ENCODE peak calls at places on chromosomes 2 and 18, in four cellular contexts. W is body of pancreas, C is endothelial cell of umbilical vein, H is upper lobe of right lung. I is an unnamed sample.

GRCh38 chr18:12686100-12686499 is 16.4 kb downstream of the CEP76 start:
- DNase-seq in W (no peak), C (peak; percentile 38), H (no peak), I (no peak)

GRCh38 chr2:59019551-59020164 is 778.5 kb upstream of the FANCL start:
- DNase-seq in W (no peak), C (no peak), H (no peak), I (no peak)

GRCh38 chr2:71976685-71977084 is 171.0 kb downstream of the CYP26B1 start:
- DNase-seq in W (no peak), C (no peak), H (no peak), I (no peak)

GRCh38 chr2:161384864-161385263 is 31.2 kb upstream of the TBR1 start:
- DNase-seq in W (no peak), C (no peak), H (no peak), I (no peak)

GRCh38 chr18:44548291-44549221 is 132.1 kb upstream of the SETBP1 start:
- DNase-seq in W (no peak), C (peak; percentile 9), H (no peak), I (no peak)

GRCh38 chr2:162919111-162919510 is 80.5 kb upstream of the KCNH7 start:
- DNase-seq in W (no peak), C (no peak), H (no peak), I (no peak)

GRCh38 chr2:240163844-240164574 is 23.6 kb upstream of the OTOS start:
- DNase-seq in W (no peak), C (no peak), H (no peak), I (no peak)

GRCh38 chr2:192413812-192414424 is 219.2 kb upstream of the TMEFF2 start:
- DNase-seq in W (no peak), C (no peak), H (peak; percentile 57), I (no peak)

GRCh38 chr2:204072443-204073324 is 136.1 kb downstream of the ICOS start:
- DNase-seq in W (peak; percentile 13), C (peak; percentile 38), H (peak; percentile 62), I (peak; percentile 36)

GRCh38 chr2:197915548-197916265 is 111.3 kb downstream of the PLCL1 start:
- DNase-seq in W (no peak), C (no peak), H (no peak), I (no peak)

GRCh38 chr18:79926306-79926705 is 25.1 kb downstream of the SLC66A2 start:
- DNase-seq in W (peak; percentile 10), C (no peak), H (no peak), I (no peak)

GRCh38 chr2:5691659-5692529 is at the start of gene SOX11:
- DNase-seq in W (no peak), C (no peak), H (no peak), I (no peak)

GRCh38 chr2:235447210-235447609 is 46.6 kb upstream of the AGAP1 start:
- DNase-seq in W (no peak), C (no peak), H (no peak), I (no peak)

GRCh38 chr2:229416116-229416694 is 145.1 kb upstream of the PID1 start:
- DNase-seq in W (peak; percentile 26), C (no peak), H (peak; percentile 79), I (no peak)

GRCh38 chr2:48065971-48066370 is 159.7 kb upstream of the FBXO11 start:
- DNase-seq in W (no peak), C (no peak), H (no peak), I (no peak)

GRCh38 chr2:99860720-99861375 is 281.5 kb downstream of the AFF3 start:
- DNase-seq in W (no peak), C (no peak), H (no peak), I (no peak)

GRCh38 chr2:105929506-105929905 is 184.8 kb downstream of the NCK2 start:
- DNase-seq in W (no peak), C (peak; percentile 75), H (no peak), I (no peak)

GRCh38 chr2:118321436-118322100 is 233.3 kb downstream of the INSIG2 start:
- DNase-seq in W (no peak), C (no peak), H (no peak), I (no peak)

GRCh38 chr2:208570851-208571763 is 164.5 kb downstream of the PTH2R start:
- DNase-seq in W (no peak), C (no peak), H (no peak), I (no peak)

GRCh38 chr18:623760-624620 is 27.2 kb downstream of the CLUL1 start:
- DNase-seq in W (peak; percentile 74), C (peak; percentile 64), H (peak; percentile 74), I (peak; percentile 60)

GRCh38 chr2:101802329-101802728 is 104.8 kb downstream of the MAP4K4 start:
- DNase-seq in W (peak; percentile 61), C (no peak), H (no peak), I (no peak)

GRCh38 chr2:165793161-165793778 is 777 bp downstream of the GALNT3 start:
- DNase-seq in W (peak; percentile 59), C (no peak), H (no peak), I (no peak)

GRCh38 chr2:195392446-195393336 is 264.3 kb upstream of the SLC39A10 start:
- DNase-seq in W (no peak), C (no peak), H (no peak), I (no peak)

GRCh38 chr2:212935749-212936148 is 215.7 kb downstream of the IKZF2 start:
- DNase-seq in W (no peak), C (no peak), H (no peak), I (no peak)

GRCh38 chr2:25378731-25379490 is 37.2 kb upstream of the DNMT3A start:
- DNase-seq in W (no peak), C (no peak), H (peak; percentile 53), I (no peak)

GRCh38 chr2:204109681-204110080 is 173.1 kb downstream of the ICOS start:
- DNase-seq in W (no peak), C (peak; percentile 46), H (no peak), I (no peak)

DNA sequence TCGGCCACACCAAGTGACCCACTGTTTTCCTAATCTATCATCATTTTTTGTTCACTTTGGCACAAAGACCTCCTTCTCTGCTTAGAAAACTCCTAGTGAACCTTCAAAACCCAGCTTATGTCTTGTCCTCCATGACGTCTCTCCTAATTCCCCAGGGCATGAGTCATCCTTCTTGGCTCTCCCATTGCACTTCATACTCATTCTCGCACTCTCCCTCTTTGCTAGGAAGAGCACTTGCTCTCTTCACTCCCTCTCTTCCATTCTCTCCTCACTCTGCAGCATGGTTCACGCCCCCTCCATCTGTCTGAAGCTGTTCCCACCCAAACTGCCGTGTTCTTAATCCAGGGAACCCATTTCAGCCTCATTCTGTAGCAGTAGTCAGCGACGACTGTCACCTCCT is 103.9 kb downstream of the MRO start:
- DNase-seq in W (no peak), C (no peak), H (no peak), I (no peak)
- TF ChIP-seq CTCF in W (no peak), C (no peak), H (no peak), I (no peak)

DNA sequence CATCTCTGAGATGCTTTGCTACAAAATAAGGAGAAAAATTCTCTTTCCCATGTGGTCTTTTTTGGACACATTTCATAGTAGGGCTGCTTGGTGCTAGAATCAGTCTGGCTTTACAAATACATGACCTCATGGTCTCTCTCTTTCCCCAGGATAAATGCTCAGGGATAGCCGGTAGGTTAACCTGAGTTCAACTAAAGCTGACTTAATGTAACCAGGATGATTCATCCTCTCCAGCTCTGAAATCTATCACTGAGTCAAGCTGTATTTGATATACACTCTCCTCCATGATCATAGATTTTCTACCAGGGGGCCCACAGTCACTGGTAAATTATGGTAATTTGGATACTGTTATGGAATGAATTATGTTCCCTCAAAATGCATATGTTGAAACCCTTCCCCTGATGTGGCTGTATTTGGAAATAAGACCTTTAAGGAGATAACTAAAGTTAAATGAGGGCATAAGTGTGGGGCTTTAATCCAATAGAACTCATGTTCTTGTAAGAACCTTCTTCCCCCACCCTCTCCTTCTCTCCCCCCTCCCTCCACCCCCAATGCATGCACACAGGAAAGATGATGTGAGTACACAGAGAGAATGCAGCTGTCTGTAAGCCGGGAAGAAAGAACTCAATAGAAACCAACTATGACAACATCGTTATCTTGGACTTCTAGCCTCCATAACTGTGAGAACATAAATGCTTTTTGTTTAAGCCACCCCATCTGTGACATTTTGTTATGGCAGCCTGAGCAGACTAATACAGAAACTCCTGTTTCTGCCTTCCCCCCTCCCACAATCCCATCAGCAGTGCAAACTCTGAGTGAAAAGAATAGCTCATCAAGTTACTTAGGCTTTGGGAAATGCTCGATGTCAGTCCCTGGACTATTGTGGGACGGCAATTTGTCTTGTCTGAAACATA is 134.9 kb upstream of the KYNU start:
- DNase-seq in W (no peak), C (no peak), H (no peak), I (no peak)
- TF ChIP-seq CTCF in W (no peak), C (no peak), H (no peak), I (no peak)

GRCh38 chr2:121595012-121595891 is 54.0 kb downstream of the CLASP1 start:
- DNase-seq in W (no peak), C (no peak), H (no peak), I (no peak)

GRCh38 chr2:121598087-121598486 is 51.2 kb downstream of the CLASP1 start:
- DNase-seq in W (no peak), C (no peak), H (no peak), I (no peak)

GRCh38 chr2:121599963-121600651 is 49.2 kb downstream of the CLASP1 start:
- DNase-seq in W (no peak), C (no peak), H (no peak), I (peak; percentile 44)

GRCh38 chr2:121591199-121591598 is 58.1 kb downstream of the CLASP1 start:
- DNase-seq in W (no peak), C (no peak), H (no peak), I (no peak)

GRCh38 chr2:121596221-121597080 is 52.8 kb downstream of the CLASP1 start:
- DNase-seq in W (peak; percentile 39), C (peak; percentile 81), H (no peak), I (peak; percentile 41)
- TF ChIP-seq CTCF in W (peak; percentile 47), C (peak; percentile 29), H (peak; percentile 46), I (peak; percentile 38)

DNA sequence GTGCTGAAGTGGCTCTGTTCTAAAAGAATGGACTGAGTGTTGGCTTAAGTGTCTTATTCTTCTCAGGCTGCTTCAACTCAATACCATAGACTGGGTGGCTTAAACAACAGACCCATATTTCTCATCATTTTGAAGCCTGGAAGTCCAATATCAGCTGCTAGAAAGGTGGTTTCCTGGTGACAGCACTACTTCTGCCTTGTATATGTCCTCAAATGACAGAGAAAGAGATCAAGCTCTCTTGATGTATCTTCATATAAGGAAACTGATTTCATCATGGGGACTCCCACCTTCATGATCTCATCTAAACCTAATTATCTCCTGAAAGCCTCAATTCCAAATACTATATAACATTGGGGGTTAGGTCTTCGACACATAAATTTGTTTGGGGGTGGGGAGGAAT is 449.7 kb upstream of the DSEL start:
- DNase-seq in W (no peak), C (no peak), H (no peak), I (no peak)
- TF ChIP-seq CTCF in W (no peak), C (no peak), H (no peak), I (no peak)

I was measured in GM13976.